ENCODE peak calls at places on chromosomes 3 and 15, in eight cellular contexts. D is aorta; I is left cardiac atrium; B is activated gamma-delta T cell treated with Interleukin-2 at 50 U/mL for 16 hours; H is cardiac fibroblast; U is COR-L47; E is naive thymus-derived CD4-positive, alpha-beta T cell; J is fibroblast of lung. Z is an unnamed sample.

GRCh38 chr15:76199106-76200082 is 111.9 kb downstream of the ETFA start:
- DNase-seq in H (peak; percentile 84), E (no peak), J (peak; percentile 71), B (no peak), I (peak; percentile 83), D (peak; percentile 90), U (no peak), Z (peak; percentile 68)

GRCh38 chr15:42548258-42549051 is at the start of the genes HAUS2 and LRRC57:
- DNase-seq in H (peak; percentile 81), J (peak; percentile 81), B (peak; percentile 81), D (peak; percentile 93), I (peak; percentile 93), E (peak; percentile 92), U (peak; percentile 75), Z (peak; percentile 69)

GRCh38 chr3:151372063-151372820 is 12.3 kb downstream of the P2RY12 start:
- DNase-seq in J (peak; percentile 22), E (no peak), B (no peak), H (peak; percentile 21), I (no peak), D (no peak), U (no peak), Z (no peak)

GRCh38 chr15:90870354-90871096 is 2.1 kb downstream of the FURIN start:
- DNase-seq in D (no peak), U (no peak), E (no peak), B (no peak), J (peak; percentile 40), I (no peak), H (peak; percentile 48), Z (peak; percentile 20)

GRCh38 chr3:105752791-105753415 is 115.9 kb downstream of the CBLB start:
- DNase-seq in J (no peak), U (no peak), D (no peak), B (peak; percentile 29), H (peak; percentile 41), I (no peak), E (peak; percentile 73), Z (no peak)

GRCh38 chr15:35170216-35170615 is 85.1 kb upstream of the NANOGP8 start:
- DNase-seq in E (no peak), U (no peak), I (no peak), D (no peak), H (no peak), B (no peak), J (peak; percentile 29), Z (no peak)

GRCh38 chr3:66115858-66116654 is 77.3 kb upstream of the MAGI1 start:
- DNase-seq in J (peak; percentile 94), I (peak; percentile 46), U (no peak), H (peak; percentile 95), D (peak; percentile 67), B (no peak), E (no peak), Z (peak; percentile 86)

GRCh38 chr15:77482570-77482969 is 61.9 kb downstream of the HMG20A start:
- DNase-seq in I (no peak), E (no peak), U (peak; percentile 24), D (no peak), H (peak; percentile 80), J (peak; percentile 78), B (no peak), Z (peak; percentile 62)

GRCh38 chr3:175150812-175151411 is 291.8 kb downstream of the NAALADL2 start:
- DNase-seq in U (peak; percentile 94), H (no peak), E (no peak), B (no peak), D (no peak), I (no peak), J (no peak), Z (no peak)

GRCh38 chr3:42036483-42036823 is 54.7 kb upstream of the TRAK1 start:
- DNase-seq in D (no peak), J (peak; percentile 94), U (no peak), B (no peak), I (no peak), E (no peak), H (peak; percentile 86), Z (peak; percentile 89)

GRCh38 chr15:62444104-62445027 is 279.3 kb upstream of the C2CD4B start:
- DNase-seq in U (no peak), J (peak; percentile 94), H (peak; percentile 87), I (no peak), E (no peak), B (no peak), D (no peak), Z (peak; percentile 93)

GRCh38 chr3:154152741-154153140 is 31.6 kb downstream of the ARHGEF26 start:
- DNase-seq in H (no peak), E (no peak), J (no peak), B (no peak), D (no peak), U (no peak), I (no peak), Z (no peak)

GRCh38 chr3:177050466-177051237 is 146.6 kb downstream of the TBL1XR1 start:
- DNase-seq in J (peak; percentile 79), H (peak; percentile 70), U (peak; percentile 68), I (no peak), E (peak; percentile 52), D (no peak), B (no peak), Z (peak; percentile 43)

GRCh38 chr3:52237006-52237658 is 1.8 kb downstream of the TWF2 start:
- DNase-seq in B (no peak), I (no peak), E (no peak), J (no peak), H (no peak), D (no peak), U (no peak), Z (no peak)

GRCh38 chr3:47008258-47008671 is 28.8 kb downstream of the NBEAL2 start:
- DNase-seq in D (no peak), B (no peak), E (no peak), U (no peak), I (no peak), J (no peak), H (no peak), Z (no peak)

GRCh38 chr15:74502301-74502700 is 38.7 kb upstream of the ARID3B start:
- DNase-seq in H (no peak), E (no peak), D (no peak), I (no peak), J (no peak), B (no peak), U (no peak), Z (no peak)

GRCh38 chr15:83046558-83047127 is 20.4 kb downstream of the BTBD1 start:
- DNase-seq in B (no peak), E (no peak), H (peak; percentile 82), J (peak; percentile 82), D (no peak), U (no peak), I (no peak), Z (peak; percentile 69)

GRCh38 chr3:139541156-139541897 is 1.8 kb upstream of the RBP1 start:
- DNase-seq in E (no peak), B (no peak), U (no peak), H (no peak), J (no peak), I (no peak), D (no peak), Z (no peak)

GRCh38 chr3:100810671-100811070 is 101.4 kb downstream of the TFG start:
- DNase-seq in H (peak; percentile 70), U (no peak), B (no peak), D (no peak), J (peak; percentile 70), E (no peak), I (no peak), Z (peak; percentile 90)

GRCh38 chr15:38547255-38547997 is 17.2 kb downstream of the RASGRP1 start:
- DNase-seq in J (peak; percentile 51), D (no peak), E (no peak), I (no peak), H (peak; percentile 77), U (no peak), B (no peak), Z (peak; percentile 15)

GRCh38 chr15:20295238-20295811 is 246.3 kb downstream of the GOLGA6L6 start:
- DNase-seq in U (no peak), J (no peak), D (no peak), B (no peak), I (no peak), H (no peak), E (no peak), Z (no peak)

GRCh38 chr15:43484455-43484854 is 8.5 kb downstream of the TP53BP1 start:
- DNase-seq in H (no peak), E (no peak), B (no peak), I (no peak), J (no peak), D (no peak), U (no peak), Z (no peak)

GRCh38 chr3:14475601-14476000 is 64.5 kb downstream of the GRIP2 start:
- DNase-seq in B (no peak), J (no peak), I (no peak), H (no peak), E (no peak), D (no peak), U (no peak), Z (no peak)

GRCh38 chr3:174403831-174404230 is 455.3 kb upstream of the NAALADL2 start:
- DNase-seq in U (no peak), B (no peak), H (no peak), J (no peak), D (no peak), E (no peak), I (no peak), Z (no peak)

GRCh38 chr15:88986949-88987589 is 73.9 kb upstream of the MFGE8 start:
- DNase-seq in B (no peak), J (no peak), I (no peak), H (no peak), E (no peak), D (no peak), U (no peak), Z (no peak)

GRCh38 chr3:164962610-164963009 is 115.7 kb downstream of the SI start:
- DNase-seq in J (no peak), B (no peak), H (no peak), E (no peak), D (no peak), I (no peak), U (no peak), Z (no peak)

GRCh38 chr15:67691450-67691849 is 133.9 kb upstream of the SKOR1 start:
- DNase-seq in U (no peak), H (no peak), B (no peak), I (no peak), J (no peak), E (no peak), D (no peak), Z (no peak)

GRCh38 chr15:50116477-50116876 is 2.6 kb downstream of the ATP8B4 start:
- DNase-seq in I (no peak), J (peak; percentile 57), B (no peak), H (peak; percentile 14), E (no peak), D (no peak), U (no peak), Z (no peak)

GRCh38 chr15:99536422-99537033 is 29.3 kb upstream of the MEF2A start:
- DNase-seq in I (peak; percentile 76), U (no peak), E (no peak), H (peak; percentile 47), D (peak; percentile 87), J (peak; percentile 44), B (no peak), Z (peak; percentile 55)

GRCh38 chr3:16252988-16253387 is 11.8 kb downstream of the DPH3 start:
- DNase-seq in E (no peak), I (no peak), J (no peak), D (no peak), U (no peak), B (no peak), H (no peak), Z (no peak)

GRCh38 chr3:50318163-50318562 is 4.4 kb downstream of the HYAL2 start:
- DNase-seq in H (no peak), J (no peak), I (no peak), B (no peak), U (no peak), E (no peak), D (peak; percentile 33), Z (no peak)

GRCh38 chr3:150419076-150419868 is 11.2 kb downstream of the TSC22D2 start:
- DNase-seq in D (no peak), B (no peak), J (no peak), U (no peak), E (no peak), I (no peak), H (no peak), Z (no peak)

GRCh38 chr3:179948740-179949139 is 88.0 kb downstream of the PEX5L start:
- DNase-seq in U (no peak), B (no peak), J (no peak), H (no peak), D (no peak), I (no peak), E (no peak), Z (no peak)

GRCh38 chr3:123869165-123869564 is 15.0 kb downstream of the MYLK start:
- DNase-seq in D (no peak), B (no peak), H (no peak), J (no peak), I (no peak), E (no peak), U (no peak), Z (no peak)